ENCODE peak calls at places on chromosomes 13 and 19, in ten cellular contexts. G, M, K, B, X, L, Q, Y, A and T are unnamed samples.
A peak's percentile ranks its signal among the peaks of the same experiment; 100 is the strongest.

GRCh38 chr13:26589754-26590153 is 32.3 kb downstream of the WASF3 start:
- DNase-seq in G (no peak), M (no peak), K (no peak), B (peak; percentile 67), X (no peak), L (no peak), Q (no peak), Y (no peak), A (no peak), T (no peak)

GRCh38 chr19:38274734-38275133 is 10.4 kb downstream of the SPINT2 start:
- DNase-seq in G (no peak), M (no peak), K (no peak), B (no peak), X (no peak), L (peak; percentile 51), Q (peak; percentile 38), Y (no peak), A (no peak), T (no peak)

GRCh38 chr19:35403116-35403760 is 32.4 kb downstream of the GPR42 start:
- DNase-seq in G (no peak), M (no peak), K (no peak), B (no peak), X (no peak), L (no peak), Q (no peak), Y (no peak), A (no peak), T (no peak)

GRCh38 chr13:113509989-113510388 is 19.5 kb upstream of the DCUN1D2 start:
- DNase-seq in G (no peak), M (no peak), K (no peak), B (no peak), X (no peak), L (no peak), Q (no peak), Y (no peak), A (no peak), T (no peak)

GRCh38 chr13:100881291-100881864 is 206.8 kb upstream of the TMTC4 start:
- DNase-seq in G (no peak), M (no peak), K (no peak), B (no peak), X (no peak), L (no peak), Q (no peak), Y (no peak), A (no peak), T (no peak)

GRCh38 chr13:42814868-42815267 is 33.5 kb downstream of the FAM216B start:
- DNase-seq in G (no peak), M (no peak), K (no peak), B (peak; percentile 88), X (no peak), L (no peak), Q (no peak), Y (no peak), A (peak; percentile 70), T (no peak)

GRCh38 chr19:48772503-48772953 is 17.2 kb downstream of the FGF21 start:
- DNase-seq in G (peak; percentile 94), M (no peak), K (no peak), B (no peak), X (no peak), L (no peak), Q (no peak), Y (no peak), A (no peak), T (no peak)

GRCh38 chr13:70568571-70568970 is 460.3 kb upstream of the KLHL1 start:
- DNase-seq in G (peak; percentile 25), M (no peak), K (peak; percentile 53), B (peak; percentile 16), X (peak; percentile 38), L (no peak), Q (no peak), Y (no peak), A (peak; percentile 11), T (no peak)

GRCh38 chr13:113562866-113563265 is 21.7 kb upstream of the TFDP1 start:
- DNase-seq in G (no peak), M (peak; percentile 9), K (no peak), B (no peak), X (peak; percentile 3), L (no peak), Q (no peak), Y (no peak), A (no peak), T (no peak)

GRCh38 chr13:23018143-23018542 is 162.6 kb upstream of the SGCG start:
- DNase-seq in G (no peak), M (no peak), K (no peak), B (no peak), X (no peak), L (no peak), Q (no peak), Y (no peak), A (no peak), T (no peak)

GRCh38 chr19:29420482-29421185 is 105.2 kb upstream of the VSTM2B start:
- DNase-seq in G (no peak), M (no peak), K (no peak), B (no peak), X (no peak), L (no peak), Q (no peak), Y (no peak), A (no peak), T (no peak)

GRCh38 chr19:29420065-29420464 is 105.7 kb upstream of the VSTM2B start:
- DNase-seq in G (no peak), M (no peak), K (no peak), B (no peak), X (no peak), L (no peak), Q (no peak), Y (no peak), A (no peak), T (no peak)

GRCh38 chr19:29421186-29421525 is 104.6 kb upstream of the VSTM2B start:
- DNase-seq in G (no peak), M (no peak), K (no peak), B (no peak), X (no peak), L (no peak), Q (no peak), Y (no peak), A (no peak), T (no peak)

GRCh38 chr19:29422686-29423085 is 103.1 kb upstream of the VSTM2B start:
- DNase-seq in G (no peak), M (no peak), K (no peak), B (no peak), X (no peak), L (no peak), Q (no peak), Y (no peak), A (no peak), T (no peak)

DNA sequence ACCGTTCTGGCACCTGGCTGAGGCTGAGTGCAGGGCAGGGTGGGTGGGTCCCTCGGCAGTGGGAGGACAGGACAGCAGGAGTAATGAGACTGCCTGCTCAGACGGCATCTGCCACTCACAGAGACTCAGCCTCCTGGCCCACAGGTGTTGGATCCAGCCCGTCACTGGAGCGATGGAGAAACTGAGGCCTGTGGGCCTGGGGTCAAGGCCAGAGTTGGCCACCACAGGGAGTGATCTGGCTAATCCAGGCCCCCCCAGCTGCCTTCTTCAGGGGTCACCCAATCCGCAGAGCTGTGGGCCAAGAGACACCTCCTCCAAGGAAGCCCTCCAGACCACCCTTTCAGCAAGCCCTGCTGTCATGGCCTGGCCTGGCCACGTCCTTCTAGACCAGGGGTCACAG is 103.7 kb upstream of the VSTM2B start:
- DNase-seq in G (no peak), M (no peak), K (no peak), B (no peak), X (no peak), L (no peak), Q (no peak), Y (no peak), A (no peak), T (no peak)
- H3K27me3 ChIP-seq in G (no peaks in the 10 kb centered on the region), M (peaks cover 3% of the 10 kb centered on the region), K (no peaks in the 10 kb centered on the region), B (no peaks in the 10 kb centered on the region), X (no peaks in the 10 kb centered on the region), L (no peaks in the 10 kb centered on the region), Q (peaks cover 20% of the 10 kb centered on the region), Y (no peaks in the 10 kb centered on the region), A (no peaks in the 10 kb centered on the region), T (no peaks in the 10 kb centered on the region)

GRCh38 chr19:22257381-22257780 is 28.9 kb upstream of the ZNF729 start:
- DNase-seq in G (no peak), M (no peak), K (no peak), B (no peak), X (no peak), L (no peak), Q (no peak), Y (no peak), A (no peak), T (no peak)
- H3K4me3 ChIP-seq in G (no peak overlapping the region), M (no peak overlapping the region), K (no peak overlapping the region), B (no peak overlapping the region), X (no peak overlapping the region), L (no peak overlapping the region), Q (no peak overlapping the region), Y (no peak overlapping the region), A (no peak overlapping the region), T (no peak overlapping the region)

DNA sequence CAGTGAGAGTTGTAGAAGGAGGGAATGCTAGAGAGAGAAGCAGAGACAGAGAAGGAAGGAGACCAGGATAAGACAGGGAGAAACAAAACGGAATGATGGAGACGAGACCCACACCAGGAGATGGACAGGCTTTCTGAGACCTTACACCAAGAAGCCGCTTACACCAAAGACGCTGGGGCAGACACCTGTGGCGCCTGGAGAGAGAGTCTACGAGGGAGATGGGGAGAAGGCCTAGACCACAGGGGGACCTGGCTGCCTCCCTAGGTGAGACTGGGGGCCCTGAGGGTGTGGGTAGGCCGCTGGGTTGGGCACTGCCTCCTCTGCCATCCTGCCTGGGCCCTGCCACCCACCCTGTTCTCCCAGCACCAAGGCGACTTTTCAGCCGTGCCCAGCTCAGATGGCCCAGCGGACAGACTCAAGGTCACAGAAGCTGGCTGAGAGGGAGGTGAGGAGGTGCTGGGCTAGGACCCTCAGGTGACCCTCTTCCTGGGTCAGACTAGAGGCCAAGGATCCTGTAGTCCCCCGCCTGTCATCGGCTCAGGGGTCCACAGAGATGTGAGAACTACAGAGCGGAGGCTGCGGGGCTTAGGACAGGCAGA is 5.0 kb downstream of the PLIN5 start:
- DNase-seq in G (no peak), M (no peak), K (no peak), B (no peak), X (no peak), L (no peak), Q (no peak), Y (no peak), A (no peak), T (no peak)
- H3K27me3 ChIP-seq in G (no peaks in the 10 kb centered on the region), M (peaks cover 6% of the 10 kb centered on the region), K (peaks cover 20% of the 10 kb centered on the region), B (peaks cover 7% of the 10 kb centered on the region), X (no peaks in the 10 kb centered on the region), L (no peaks in the 10 kb centered on the region), Q (no peaks in the 10 kb centered on the region), Y (peaks cover 13% of the 10 kb centered on the region), A (no peaks in the 10 kb centered on the region), T (no peaks in the 10 kb centered on the region)

GRCh38 chr19:14088634-14089411 is 1.7 kb downstream of the SAMD1 start:
- DNase-seq in G (no peak), M (no peak), K (no peak), B (no peak), X (no peak), L (no peak), Q (no peak), Y (no peak), A (no peak), T (no peak)
- H3K4me3 ChIP-seq in G (peak overlapping the region; percentile 83), M (peak overlapping the region; percentile 88), K (peak overlapping the region; percentile 70), B (peak overlapping the region; percentile 61), X (peak overlapping the region; percentile 38), L (peak overlapping the region; percentile 89), Q (no peak overlapping the region), Y (peak overlapping the region; percentile 42), A (no peak overlapping the region), T (peak overlapping the region; percentile 89)